ENCODE peak calls at places on chromosome 3, in four cellular contexts. H is CD8-positive, alpha-beta T cell; W is uterus; S is fibroblast of lung. E is an unnamed sample.

GRCh38 chr3:114758828-114759709 is 388.0 kb downstream of the ZBTB20 start:
- DNase-seq in W (no peak), S (peak), H (no peak), E (no peak)

GRCh38 chr3:77491961-77492360 is 452.1 kb downstream of the ROBO2 start:
- DNase-seq in W (no peak), H (no peak), S (no peak), E (no peak)

GRCh38 chr3:57331078-57331477 is 38.6 kb upstream of the ASB14 start:
- DNase-seq in H (no peak), W (no peak), S (no peak), E (no peak)

GRCh38 chr3:14700891-14701290 is 25.9 kb downstream of the C3orf20 start:
- DNase-seq in S (no peak), H (no peak), W (no peak), E (no peak)

GRCh38 chr3:150404023-150404422 is 4.1 kb upstream of the TSC22D2 start:
- DNase-seq in W (no peak), S (no peak), H (no peak), E (no peak)

GRCh38 chr3:158713094-158713499 is 19.2 kb downstream of the RARRES1 start:
- DNase-seq in S (peak), W (no peak), H (no peak), E (no peak)

GRCh38 chr3:18295171-18295920 is 129.8 kb downstream of the SATB1 start:
- DNase-seq in H (peak), W (no peak), S (peak), E (no peak)

GRCh38 chr3:186823391-186823790 is 17.1 kb upstream of the RFC4 start:
- DNase-seq in S (peak), H (no peak), W (no peak), E (no peak)

GRCh38 chr3:157865449-157865862 is 240.8 kb downstream of the SHOX2 start:
- DNase-seq in S (no peak), H (peak), W (no peak), E (no peak)

GRCh38 chr3:129005526-129006303 is 4.6 kb downstream of the EFCC1 start:
- DNase-seq in H (no peak), S (peak), W (no peak), E (no peak)

GRCh38 chr3:43753743-43754142 is 63.0 kb downstream of the ABHD5 start:
- DNase-seq in H (no peak), W (no peak), S (peak), E (no peak)

GRCh38 chr3:94965867-94966471 is 903.1 kb downstream of the NSUN3 start:
- DNase-seq in W (no peak), H (no peak), S (no peak), E (no peak)

DNA sequence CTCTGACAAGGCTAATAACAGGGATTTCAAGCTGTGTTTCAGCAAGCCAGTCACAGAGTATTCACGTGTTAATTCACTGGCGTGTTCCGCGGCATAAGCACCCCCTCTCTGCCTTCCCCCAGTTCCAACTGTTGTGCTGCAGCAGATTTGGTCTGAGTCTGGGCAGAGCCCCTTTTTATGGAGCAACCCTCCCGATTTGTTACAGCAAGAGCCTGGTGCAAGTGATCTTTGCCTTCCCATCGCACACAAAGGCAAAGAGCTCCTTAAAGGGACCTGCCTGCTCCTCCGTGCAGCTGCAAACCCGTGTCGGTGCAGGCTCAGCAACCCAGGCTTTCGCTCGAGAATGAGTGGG is 170.5 kb downstream of the KCNAB1 start:
- DNase-seq in W (no peak), S (no peak), H (no peak), E (peak)
- H3K27ac ChIP-seq in W (no peak), S (no peak), H (no peak), E (peak)

GRCh38 chr3:172056416-172056815 is 17.0 kb downstream of the FNDC3B start:
- DNase-seq in W (no peak), S (no peak), H (no peak), E (no peak)
- H3K27ac ChIP-seq in W (peak), S (peak), H (no peak), E (no peak)

DNA sequence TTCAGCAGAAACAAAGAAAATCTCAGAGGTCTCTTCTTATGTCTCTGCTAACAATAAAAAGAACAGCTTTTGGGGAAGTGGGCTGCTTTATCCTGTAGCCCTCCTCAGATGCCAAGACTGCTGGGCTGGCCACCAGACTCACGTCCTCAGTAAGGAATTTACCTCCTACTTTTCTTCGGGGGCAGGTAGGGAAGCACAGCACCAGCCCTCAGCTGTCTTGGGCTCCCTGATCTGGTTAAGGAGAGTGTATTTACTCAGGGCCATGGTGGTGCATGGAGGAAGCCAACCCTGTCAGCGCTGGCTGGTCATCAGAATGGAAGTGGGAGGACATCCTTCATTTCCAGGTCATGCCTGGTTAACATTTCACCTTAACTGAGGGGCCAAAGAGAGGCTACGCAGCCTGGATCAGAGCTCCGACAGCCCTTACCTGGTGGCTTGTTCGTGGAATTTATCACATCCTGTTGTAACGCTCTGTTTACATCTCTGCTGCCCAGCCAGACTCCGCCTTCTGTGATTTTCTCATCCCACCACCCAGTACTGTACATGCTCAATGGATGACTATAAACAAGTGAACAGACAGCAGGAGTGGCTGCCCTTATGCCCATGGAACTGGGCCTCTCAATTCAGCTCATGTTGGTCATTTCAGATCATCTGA is 108.3 kb downstream of the IGF2BP2 start:
- DNase-seq in S (no peak), H (no peak), W (no peak), E (no peak)
- H3K27ac ChIP-seq in S (peak), H (no peak), W (no peak), E (no peak)

GRCh38 chr3:50627407-50628051 is 10.6 kb downstream of the MAPKAPK3 start:
- DNase-seq in S (peak), H (no peak), W (no peak), E (peak)
- H3K27ac ChIP-seq in S (peak), H (no peak), W (no peak), E (no peak)

GRCh38 chr3:52529376-52530333 is 4.0 kb downstream of the NT5DC2 start:
- DNase-seq in S (peak), H (peak), W (peak), E (no peak)
- H3K27ac ChIP-seq in S (peak), H (no peak), W (peak), E (no peak)

DNA sequence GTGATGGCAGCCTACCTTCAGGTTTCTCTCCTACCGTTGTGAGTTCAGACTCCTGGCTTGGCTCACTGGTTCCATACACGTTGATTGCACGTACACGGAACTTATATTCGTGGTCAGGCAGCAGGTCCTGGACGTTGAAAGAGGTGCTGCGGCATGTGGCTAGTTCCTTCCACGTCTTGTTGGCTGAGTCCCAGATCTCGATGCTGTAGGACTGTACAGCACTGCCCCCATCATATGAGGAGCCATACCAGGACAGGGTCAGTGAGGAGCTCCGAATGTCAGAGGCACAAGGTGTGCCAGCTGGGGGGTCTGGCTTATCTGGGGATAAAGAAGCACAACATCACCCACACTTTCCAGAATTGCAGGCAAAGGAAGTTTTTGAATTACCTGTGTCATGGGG is 72.3 kb upstream of the HACD2 start:
- DNase-seq in S (no peak), H (no peak), W (no peak), E (no peak)
- H3K27ac ChIP-seq in S (no peak), H (no peak), W (peak), E (peak)

GRCh38 chr3:30428251-30428650 is 178.2 kb upstream of the TGFBR2 start:
- DNase-seq in S (peak), H (no peak), W (no peak), E (no peak)

GRCh38 chr3:30421261-30421660 is 185.1 kb upstream of the TGFBR2 start:
- DNase-seq in S (peak), W (no peak), H (no peak), E (no peak)

DNA sequence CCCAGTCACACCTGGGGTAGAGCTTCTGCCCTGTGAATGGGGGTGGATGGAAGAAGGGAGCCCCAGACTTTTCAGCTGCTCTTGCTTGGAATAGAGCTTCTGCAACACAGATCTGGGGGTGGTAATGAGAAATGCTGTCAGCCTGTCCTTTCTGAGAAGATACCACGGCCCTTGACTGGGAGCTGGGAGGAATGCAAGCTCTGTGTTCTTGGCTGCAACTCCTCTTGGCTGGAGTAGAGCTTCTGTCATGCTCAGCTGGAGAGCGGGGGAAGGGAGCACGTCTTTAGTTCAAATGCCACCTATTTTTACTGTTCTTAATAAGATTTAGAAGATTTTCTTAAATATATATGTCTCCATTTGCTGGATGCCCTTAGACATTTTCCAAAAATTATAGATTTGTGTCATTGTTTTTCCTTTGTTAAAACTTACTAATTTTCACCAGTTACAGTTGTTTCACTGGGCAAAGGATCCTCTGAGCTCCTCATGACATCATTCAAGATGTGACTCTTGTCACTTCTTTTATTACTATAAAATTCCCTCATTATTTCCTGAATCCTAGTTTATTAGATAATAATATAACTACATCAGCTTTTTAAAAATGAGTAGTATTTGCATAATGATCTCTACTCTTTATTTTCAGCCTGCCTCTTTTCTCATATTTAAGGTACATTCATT is 179.9 kb upstream of the TGFBR2 start:
- DNase-seq in W (peak), S (peak), H (no peak), E (no peak)
- H3K27ac ChIP-seq in W (no peak), S (no peak), H (no peak), E (no peak)

GRCh38 chr3:100360757-100361496 is 26.4 kb downstream of the NIT2 start:
- DNase-seq in H (no peak), W (no peak), S (no peak), E (no peak)
- H3K27ac ChIP-seq in H (no peak), W (no peak), S (no peak), E (no peak)

GRCh38 chr3:113501597-113501996 is 13.4 kb downstream of the SPICE1 start:
- DNase-seq in W (no peak), H (no peak), S (no peak), E (no peak)

GRCh38 chr3:113495035-113495434 is 19.9 kb downstream of the SPICE1 start:
- DNase-seq in H (peak), W (no peak), S (peak), E (no peak)

GRCh38 chr3:113498221-113499005 is 16.5 kb downstream of the SPICE1 start:
- DNase-seq in H (no peak), S (peak), W (no peak), E (no peak)

GRCh38 chr3:113496924-113497323 is 18.0 kb downstream of the SPICE1 start:
- DNase-seq in W (no peak), S (peak), H (no peak), E (no peak)

GRCh38 chr3:113499081-113499480 is 15.9 kb downstream of the SPICE1 start:
- DNase-seq in W (no peak), S (peak), H (no peak), E (no peak)
- H3K27ac ChIP-seq in W (no peak), S (no peak), H (no peak), E (no peak)

GRCh38 chr3:111325160-111325707 is 216.8 kb upstream of the CD96 start:
- DNase-seq in W (no peak), H (no peak), S (peak), E (no peak)

GRCh38 chr3:111326144-111326995 is 215.6 kb upstream of the CD96 start:
- DNase-seq in W (no peak), S (peak), H (no peak), E (no peak)

GRCh38 chr3:111324645-111325044 is 217.4 kb upstream of the CD96 start:
- DNase-seq in H (no peak), S (peak), W (no peak), E (no peak)

GRCh38 chr3:111321786-111322185 is 220.2 kb upstream of the CD96 start:
- DNase-seq in W (no peak), H (no peak), S (no peak), E (no peak)

GRCh38 chr3:111324142-111324541 is 217.9 kb upstream of the CD96 start:
- DNase-seq in W (no peak), S (no peak), H (no peak), E (no peak)
- H3K27ac ChIP-seq in W (no peak), S (no peak), H (peak), E (no peak)